ENCODE peak calls at places on chromosome 9, in four cellular contexts. One of them, this sample, is unnamed.
A peak's percentile ranks its signal among the peaks of the same experiment; 100 is the strongest.

GRCh38 chr9:34707130-34707529 is 2.8 kb downstream of the CCL21 start:
- DNase-seq in stomach: no peak
- DNase-seq in upper lobe of left lung: no peak
- DNase-seq in GM12892: no peak
- DNase-seq in this sample: no peak

GRCh38 chr9:12416736-12417135 is 276.4 kb upstream of the TYRP1 start:
- DNase-seq in upper lobe of left lung: no peak
- DNase-seq in GM12892: no peak
- DNase-seq in stomach: no peak
- DNase-seq in this sample: no peak

GRCh38 chr9:98707158-98708102 is 1.3 kb downstream of the GABBR2 start:
- DNase-seq in upper lobe of left lung: peak; percentile 83
- DNase-seq in stomach: peak; percentile 29
- DNase-seq in GM12892: peak; percentile 46
- DNase-seq in this sample: peak; percentile 65

GRCh38 chr9:6522263-6522662 is 109.3 kb downstream of the UHRF2 start:
- DNase-seq in upper lobe of left lung: no peak
- DNase-seq in GM12892: no peak
- DNase-seq in stomach: no peak
- DNase-seq in this sample: no peak

GRCh38 chr9:135478858-135479468 is 619 bp upstream of the PPP1R26 start:
- DNase-seq in GM12892: no peak
- DNase-seq in upper lobe of left lung: peak; percentile 86
- DNase-seq in stomach: peak; percentile 72
- DNase-seq in this sample: no peak

GRCh38 chr9:129482521-129483466 is 138.1 kb downstream of the C9orf50 start:
- DNase-seq in stomach: peak; percentile 92
- DNase-seq in upper lobe of left lung: peak; percentile 95
- DNase-seq in GM12892: no peak
- DNase-seq in this sample: no peak

GRCh38 chr9:130036099-130036498 is 6.9 kb downstream of the FNBP1 start:
- DNase-seq in upper lobe of left lung: no peak
- DNase-seq in GM12892: no peak
- DNase-seq in stomach: no peak
- DNase-seq in this sample: no peak

GRCh38 chr9:80158150-80158549 is 586.4 kb downstream of the TLE4 start:
- DNase-seq in stomach: no peak
- DNase-seq in GM12892: no peak
- DNase-seq in upper lobe of left lung: no peak
- DNase-seq in this sample: no peak

GRCh38 chr9:78146241-78146640 is 89.6 kb upstream of the CEP78 start:
- DNase-seq in stomach: no peak
- DNase-seq in GM12892: no peak
- DNase-seq in upper lobe of left lung: no peak
- DNase-seq in this sample: no peak

GRCh38 chr9:135939351-135940265 is 21.6 kb downstream of the UBAC1 start:
- DNase-seq in GM12892: no peak
- DNase-seq in stomach: no peak
- DNase-seq in upper lobe of left lung: no peak
- DNase-seq in this sample: no peak

GRCh38 chr9:38083858-38084555 is 15.0 kb upstream of the SHB start:
- DNase-seq in GM12892: no peak
- DNase-seq in stomach: no peak
- DNase-seq in upper lobe of left lung: no peak
- DNase-seq in this sample: no peak

GRCh38 chr9:7376838-7377237 is 422.7 kb downstream of the DMAC1 start:
- DNase-seq in GM12892: no peak
- DNase-seq in upper lobe of left lung: peak; percentile 3
- DNase-seq in stomach: no peak
- DNase-seq in this sample: no peak

GRCh38 chr9:128333368-128333969 is 6.9 kb upstream of the SLC27A4 start:
- DNase-seq in upper lobe of left lung: no peak
- DNase-seq in stomach: no peak
- DNase-seq in GM12892: no peak
- DNase-seq in this sample: no peak

GRCh38 chr9:87389936-87390335 is 107.7 kb upstream of the DAPK1 start:
- DNase-seq in upper lobe of left lung: no peak
- DNase-seq in GM12892: no peak
- DNase-seq in stomach: no peak
- DNase-seq in this sample: no peak

GRCh38 chr9:136220017-136220729 is 15.2 kb upstream of the LHX3 start:
- DNase-seq in stomach: no peak
- DNase-seq in GM12892: no peak
- DNase-seq in upper lobe of left lung: peak; percentile 31
- DNase-seq in this sample: no peak

GRCh38 chr9:76817489-76817888 is 53.3 kb downstream of the PCA3 start:
- DNase-seq in GM12892: no peak
- DNase-seq in upper lobe of left lung: no peak
- DNase-seq in stomach: no peak
- DNase-seq in this sample: no peak

GRCh38 chr9:2299156-2299842 is 284.2 kb downstream of the SMARCA2 start:
- DNase-seq in upper lobe of left lung: no peak
- DNase-seq in stomach: peak; percentile 63
- DNase-seq in GM12892: no peak
- DNase-seq in this sample: no peak

GRCh38 chr9:33377089-33377715 is 25.2 kb downstream of the AQP7 start:
- DNase-seq in upper lobe of left lung: no peak
- DNase-seq in GM12892: no peak
- DNase-seq in stomach: no peak
- DNase-seq in this sample: no peak

GRCh38 chr9:70532753-70533152 is 118.3 kb upstream of the KLF9 start:
- DNase-seq in GM12892: no peak
- DNase-seq in stomach: no peak
- DNase-seq in upper lobe of left lung: no peak
- DNase-seq in this sample: no peak

DNA sequence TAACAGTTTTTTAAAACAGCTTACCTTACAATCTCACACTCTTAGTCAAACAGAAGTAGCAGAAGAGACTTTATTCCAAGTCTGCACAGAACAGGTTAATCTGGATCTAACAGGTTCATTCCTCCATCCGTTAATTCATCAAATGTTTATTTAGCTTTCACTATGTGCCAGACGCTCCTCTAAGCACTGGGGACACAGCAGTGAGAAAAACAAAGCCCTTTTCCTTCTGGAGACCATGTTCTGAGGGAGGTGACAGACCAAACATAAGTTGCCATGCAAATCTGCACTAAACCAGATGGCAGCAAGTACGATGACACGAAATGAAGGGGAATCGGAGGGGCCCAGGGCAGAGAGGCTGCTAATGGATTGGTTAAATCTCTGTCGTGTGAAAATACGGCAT is 17.1 kb upstream of the GLIPR2 start:
- DNase-seq in stomach: no peak
- DNase-seq in GM12892: no peak
- DNase-seq in upper lobe of left lung: no peak
- DNase-seq in this sample: no peak
- TF ChIP-seq POLR2AphosphoS5 in stomach: no peak
- TF ChIP-seq POLR2AphosphoS5 in GM12892: no peak
- TF ChIP-seq POLR2AphosphoS5 in upper lobe of left lung: no peak
- TF ChIP-seq POLR2AphosphoS5 in this sample: no peak

DNA sequence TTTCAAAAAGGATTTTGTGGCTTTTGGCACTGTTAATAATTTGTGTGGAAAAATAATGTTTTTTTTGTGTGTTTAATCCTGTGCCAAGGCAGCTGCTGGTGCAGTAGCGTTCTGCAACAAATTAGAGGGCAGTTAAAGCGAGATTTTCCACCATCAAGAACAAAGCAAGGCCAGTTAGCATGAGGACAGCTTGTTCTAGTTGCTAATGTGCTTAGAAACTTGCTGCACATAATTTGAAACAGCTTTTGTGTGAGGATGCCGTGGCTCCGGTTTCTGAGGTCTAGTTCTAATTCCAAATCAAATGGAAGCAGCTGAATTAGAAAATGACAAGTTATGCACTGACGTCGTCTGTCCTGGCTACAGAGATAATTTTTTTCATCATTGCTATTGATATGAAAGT is 128.5 kb downstream of the SPATA31D1 start:
- DNase-seq in GM12892: no peak
- DNase-seq in stomach: no peak
- DNase-seq in upper lobe of left lung: no peak
- DNase-seq in this sample: no peak
- TF ChIP-seq POLR2AphosphoS5 in GM12892: no peak
- TF ChIP-seq POLR2AphosphoS5 in stomach: no peak
- TF ChIP-seq POLR2AphosphoS5 in upper lobe of left lung: no peak
- TF ChIP-seq POLR2AphosphoS5 in this sample: no peak

GRCh38 chr9:126316085-126316655 is 10.5 kb upstream of the MVB12B start:
- DNase-seq in upper lobe of left lung: no peak
- DNase-seq in stomach: no peak
- DNase-seq in GM12892: no peak
- DNase-seq in this sample: no peak

GRCh38 chr9:126318858-126319257 is 7.8 kb upstream of the MVB12B start:
- DNase-seq in GM12892: no peak
- DNase-seq in upper lobe of left lung: no peak
- DNase-seq in stomach: no peak
- DNase-seq in this sample: no peak

GRCh38 chr9:126320158-126320922 is 6.3 kb upstream of the MVB12B start:
- DNase-seq in GM12892: no peak
- DNase-seq in upper lobe of left lung: no peak
- DNase-seq in stomach: no peak
- DNase-seq in this sample: no peak

GRCh38 chr9:126319651-126320050 is 7.0 kb upstream of the MVB12B start:
- DNase-seq in upper lobe of left lung: no peak
- DNase-seq in GM12892: no peak
- DNase-seq in stomach: no peak
- DNase-seq in this sample: no peak

DNA sequence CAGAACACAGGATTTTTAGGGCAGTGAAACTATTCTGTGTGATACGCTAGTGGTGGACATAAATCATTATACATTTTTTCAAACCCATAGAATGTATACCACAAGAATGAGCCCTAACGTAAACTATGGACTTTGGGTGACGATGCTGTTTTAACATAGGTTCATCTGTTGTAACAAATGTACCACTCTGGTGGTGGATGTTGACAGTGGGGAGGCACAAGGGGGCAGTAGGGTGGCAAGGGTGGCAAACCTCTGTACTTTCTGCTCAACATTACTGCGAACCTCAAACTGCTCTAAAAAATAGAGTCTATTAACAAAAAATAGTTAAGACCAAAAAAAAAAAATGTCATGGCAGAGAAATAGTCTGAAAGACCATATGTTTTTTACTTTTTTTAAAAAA is 9.1 kb upstream of the MVB12B start:
- DNase-seq in GM12892: no peak
- DNase-seq in upper lobe of left lung: no peak
- DNase-seq in stomach: no peak
- DNase-seq in this sample: no peak
- TF ChIP-seq POLR2AphosphoS5 in GM12892: no peak
- TF ChIP-seq POLR2AphosphoS5 in upper lobe of left lung: no peak
- TF ChIP-seq POLR2AphosphoS5 in stomach: no peak
- TF ChIP-seq POLR2AphosphoS5 in this sample: no peak

GRCh38 chr9:124270504-124271335 is 13.0 kb downstream of the NEK6 start:
- DNase-seq in upper lobe of left lung: no peak
- DNase-seq in GM12892: no peak
- DNase-seq in stomach: peak; percentile 80
- DNase-seq in this sample: no peak
- TF ChIP-seq POLR2AphosphoS5 in upper lobe of left lung: peak; percentile 61
- TF ChIP-seq POLR2AphosphoS5 in GM12892: peak; percentile 61
- TF ChIP-seq POLR2AphosphoS5 in stomach: no peak
- TF ChIP-seq POLR2AphosphoS5 in this sample: no peak

GRCh38 chr9:35728041-35728971 is 3.7 kb downstream of the TLN1 start:
- DNase-seq in GM12892: no peak
- DNase-seq in stomach: peak; percentile 49
- DNase-seq in upper lobe of left lung: no peak
- DNase-seq in this sample: no peak

GRCh38 chr9:35727676-35728040 is 4.3 kb downstream of the TLN1 start:
- DNase-seq in GM12892: no peak
- DNase-seq in upper lobe of left lung: no peak
- DNase-seq in stomach: no peak
- DNase-seq in this sample: no peak

GRCh38 chr9:35730486-35730854 is 1.5 kb downstream of the TLN1 start:
- DNase-seq in stomach: no peak
- DNase-seq in upper lobe of left lung: no peak
- DNase-seq in GM12892: no peak
- DNase-seq in this sample: no peak

GRCh38 chr9:35729700-35730485 is 2.1 kb downstream of the TLN1 start:
- DNase-seq in GM12892: no peak
- DNase-seq in upper lobe of left lung: no peak
- DNase-seq in stomach: peak; percentile 42
- DNase-seq in this sample: no peak

GRCh38 chr9:35729101-35729500 is 2.9 kb downstream of the TLN1 start:
- DNase-seq in upper lobe of left lung: no peak
- DNase-seq in stomach: no peak
- DNase-seq in GM12892: no peak
- DNase-seq in this sample: no peak
- TF ChIP-seq POLR2AphosphoS5 in upper lobe of left lung: no peak
- TF ChIP-seq POLR2AphosphoS5 in stomach: no peak
- TF ChIP-seq POLR2AphosphoS5 in GM12892: no peak
- TF ChIP-seq POLR2AphosphoS5 in this sample: no peak